ENCODE peak calls at places on chromosomes 7 and 10, in five cellular contexts. J is mesenteric fat pad, N is progenitor cell of endocrine pancreas, Y is fibroblast of the conjunctiva, B is HTR-8/SVneo. V is an unnamed sample.

GRCh38 chr7:19610194-19610943 is 98.5 kb downstream of the POLR1F start:
- DNase-seq in N (no peak), J (no peak), Y (no peak), B (no peak), V (no peak)

GRCh38 chr7:157874870-157875229 is 538.0 kb downstream of the DNAJB6 start:
- DNase-seq in N (no peak), B (no peak), Y (no peak), J (no peak), V (no peak)

GRCh38 chr7:945147-945555 is 9.3 kb downstream of the ADAP1 start:
- DNase-seq in N (no peak), Y (no peak), J (no peak), B (no peak), V (peak; percentile 6)

GRCh38 chr10:110833941-110834621 is 37.6 kb upstream of the PDCD4 start:
- DNase-seq in B (no peak), N (no peak), J (no peak), Y (no peak), V (no peak)

GRCh38 chr7:53383131-53383530 is 347.7 kb downstream of the POM121L12 start:
- DNase-seq in Y (no peak), N (no peak), B (no peak), J (no peak), V (no peak)

GRCh38 chr7:157949711-157950110 is 612.9 kb downstream of the DNAJB6 start:
- DNase-seq in J (no peak), B (no peak), Y (no peak), N (no peak), V (no peak)

GRCh38 chr7:107501593-107501992 is 31.7 kb downstream of the GPR22 start:
- DNase-seq in Y (peak; percentile 47), B (peak; percentile 3), N (no peak), J (no peak), V (no peak)

GRCh38 chr10:13592306-13592705 is 5.5 kb downstream of the PRPF18 start:
- DNase-seq in B (no peak), N (no peak), Y (no peak), J (no peak), V (no peak)

GRCh38 chr7:17130281-17131059 is 168.0 kb upstream of the AHR start:
- DNase-seq in Y (peak; percentile 23), N (no peak), J (no peak), B (peak; percentile 57), V (no peak)

GRCh38 chr7:8058852-8059251 is 90.3 kb downstream of the GLCCI1 start:
- DNase-seq in J (no peak), Y (no peak), B (no peak), N (no peak), V (no peak)

GRCh38 chr10:119896937-119897336 is 4.4 kb downstream of the SEC23IP start:
- DNase-seq in Y (no peak), N (no peak), J (no peak), B (no peak), V (peak; percentile 74)

GRCh38 chr10:43202657-43203490 is 64.0 kb downstream of the RASGEF1A start:
- DNase-seq in Y (no peak), B (no peak), N (peak; percentile 26), J (peak; percentile 92), V (peak; percentile 54)

GRCh38 chr7:69374036-69374420 is 224.2 kb upstream of the AUTS2 start:
- DNase-seq in B (no peak), J (no peak), Y (no peak), N (no peak), V (no peak)

GRCh38 chr10:119005377-119006043 is 24.0 kb upstream of the NANOS1 start:
- DNase-seq in J (no peak), Y (no peak), N (no peak), B (no peak), V (no peak)

GRCh38 chr10:46787321-46787615 is 124.0 kb upstream of the PTPN20 start:
- DNase-seq in N (no peak), Y (peak; percentile 42), B (no peak), J (no peak), V (no peak)

GRCh38 chr10:85043207-85043606 is 714.8 kb downstream of the CCSER2 start:
- DNase-seq in B (no peak), N (no peak), J (no peak), Y (no peak), V (no peak)

GRCh38 chr7:142885311-142886230 is at the start of gene TRPV6:
- DNase-seq in B (no peak), N (no peak), Y (no peak), J (peak; percentile 77), V (no peak)

GRCh38 chr7:151437163-151437553 is 2.8 kb downstream of the CRYGN start:
- DNase-seq in B (no peak), J (no peak), N (no peak), Y (no peak), V (no peak)

GRCh38 chr7:143318661-143319060 is 2.8 kb downstream of the CLCN1 start:
- DNase-seq in B (no peak), N (no peak), Y (peak; percentile 30), J (no peak), V (peak; percentile 26)

GRCh38 chr7:14835399-14835798 is 67.2 kb downstream of the DGKB start:
- DNase-seq in N (no peak), Y (no peak), B (no peak), J (no peak), V (no peak)

GRCh38 chr7:129831424-129832058 is 121.2 kb downstream of the UBE2H start:
- DNase-seq in Y (peak; percentile 80), B (peak; percentile 82), N (no peak), J (peak; percentile 18), V (no peak)

GRCh38 chr10:9605231-9605630 is 1412.4 kb upstream of the CELF2 start:
- DNase-seq in B (no peak), J (no peak), N (no peak), Y (no peak), V (no peak)

GRCh38 chr10:106136175-106136574 is 1028.3 kb downstream of the SORCS1 start:
- DNase-seq in J (no peak), B (no peak), N (no peak), Y (no peak), V (no peak)

GRCh38 chr10:69362471-69362954 is 54.2 kb downstream of the TACR2 start:
- DNase-seq in N (no peak), B (no peak), Y (peak; percentile 32), J (no peak), V (peak; percentile 83)

GRCh38 chr7:83996879-83997278 is 197.7 kb downstream of the SEMA3A start:
- DNase-seq in B (no peak), J (no peak), Y (no peak), N (no peak), V (no peak)

GRCh38 chr10:91614254-91614624 is 18.6 kb downstream of the PPP1R3C start:
- DNase-seq in B (peak; percentile 45), Y (peak; percentile 84), N (no peak), J (no peak), V (no peak)

GRCh38 chr7:114789942-114790341 is 132.0 kb upstream of the MDFIC start:
- DNase-seq in Y (peak; percentile 55), B (no peak), J (no peak), N (no peak), V (no peak)

GRCh38 chr7:12322903-12323300 is 80.8 kb downstream of the VWDE start:
- DNase-seq in N (no peak), B (no peak), Y (no peak), J (no peak), V (no peak)

GRCh38 chr7:24788956-24789576 is 31.8 kb upstream of the GSDME start:
- DNase-seq in Y (no peak), N (no peak), J (no peak), B (no peak), V (no peak)

V was measured in left cardiac atrium.